ENCODE peak calls at places on chromosomes 3 and 15, in four cellular contexts. W is stimulated activated CD4-positive, alpha-beta T cell treated with anti-CD3 and anti-CD28 coated beads, Interleukin-1b, Interleukin-23, amount 100 ng/mL, for 24 hours; D is left cardiac atrium; A is T-helper 9 cell. O is an unnamed sample.

GRCh38 chr15:66565141-66565595 is 630 bp downstream of the LCTL start:
- DNase-seq in W (no peak), D (no peak), A (no peak), O (no peak)

GRCh38 chr15:29826908-29827307 is 4.6 kb upstream of the TJP1 start:
- DNase-seq in W (no peak), D (no peak), A (no peak), O (no peak)

GRCh38 chr3:196757876-196758739 is 18.5 kb downstream of the PAK2 start:
- DNase-seq in W (no peak), D (no peak), A (no peak), O (no peak)

GRCh38 chr3:30203301-30203700 is 403.1 kb upstream of the TGFBR2 start:
- DNase-seq in W (no peak), D (no peak), A (no peak), O (no peak)

GRCh38 chr3:43733459-43734384 is 43.0 kb downstream of the ABHD5 start:
- DNase-seq in W (no peak), D (peak), A (no peak), O (no peak)

GRCh38 chr3:129240436-129240835 is 9.0 kb upstream of the COPG1 start:
- DNase-seq in W (no peak), D (no peak), A (no peak), O (no peak)

GRCh38 chr15:98951004-98951403 is 56.6 kb downstream of the PGPEP1L start:
- DNase-seq in W (no peak), D (no peak), A (no peak), O (no peak)

GRCh38 chr3:42529463-42529862 is 27.0 kb downstream of the VIPR1 start:
- DNase-seq in W (no peak), D (peak), A (no peak), O (no peak)

GRCh38 chr3:65829228-65829627 is 209.5 kb downstream of the MAGI1 start:
- DNase-seq in W (no peak), D (no peak), A (no peak), O (no peak)

GRCh38 chr3:101530213-101531047 is 17.4 kb upstream of the SENP7 start:
- DNase-seq in W (no peak), D (no peak), A (no peak), O (no peak)

GRCh38 chr15:63186065-63186464 is 3.3 kb upstream of the RAB8B start:
- DNase-seq in W (no peak), D (no peak), A (no peak), O (no peak)

GRCh38 chr3:96434616-96435015 is 379.8 kb upstream of the EPHA6 start:
- DNase-seq in W (no peak), D (no peak), A (no peak), O (no peak)

GRCh38 chr15:98428253-98428989 is 219.9 kb upstream of the IGF1R start:
- DNase-seq in W (peak), D (peak), A (peak), O (peak)

GRCh38 chr15:75328493-75329314 is 7.2 kb upstream of the COMMD4 start:
- DNase-seq in W (no peak), D (no peak), A (no peak), O (no peak)

GRCh38 chr3:58628823-58629562 is 37.6 kb downstream of the FAM3D start:
- DNase-seq in W (no peak), D (no peak), A (no peak), O (no peak)

GRCh38 chr15:67746450-67746849 is 78.9 kb upstream of the SKOR1 start:
- DNase-seq in W (no peak), D (no peak), A (no peak), O (no peak)

GRCh38 chr15:59160880-59161593 is 45.6 kb upstream of the LDHAL6B start:
- DNase-seq in W (no peak), D (no peak), A (no peak), O (no peak)

GRCh38 chr15:48367483-48367882 is 36.3 kb downstream of the DUT start:
- DNase-seq in W (no peak), D (no peak), A (no peak), O (no peak)

O was measured in activated T-cell treated with anti-CD3 and anti-CD28 coated beads, Interleukin-2, amount 50 U/mL, for 4 hours.